ENCODE peak calls at places on chromosomes 16 and 17, in ten cellular contexts. P is transverse colon, G is NCI-H1105, Y is caudate nucleus, N is lower leg skin, F is right cardiac atrium, H is hippocampal formation, T is HuH-7.5, V is sigmoid colon, I is HS-5. S is an unnamed sample.

GRCh38 chr16:10569629-10570028 is 10.8 kb downstream of the EMP2 start:
- DNase-seq in Y (no peak), G (no peak), T (no peak), V (no peak), I (no peak), H (no peak), N (no peak), F (no peak), P (no peak), S (no peak)

GRCh38 chr16:77298638-77299360 is 99.6 kb downstream of the SYCE1L start:
- DNase-seq in H (no peak), N (no peak), G (no peak), P (no peak), F (peak; percentile 53), T (no peak), V (no peak), Y (no peak), I (peak; percentile 96), S (peak; percentile 73)

GRCh38 chr16:61968242-61968978 is 67.8 kb downstream of the CDH8 start:
- DNase-seq in H (no peak), F (no peak), Y (no peak), T (no peak), V (no peak), N (no peak), G (no peak), I (no peak), P (no peak), S (no peak)

GRCh38 chr16:69709456-69710084 is 16.8 kb downstream of the NQO1 start:
- DNase-seq in Y (no peak), I (peak; percentile 32), N (peak; percentile 31), T (peak; percentile 39), P (no peak), H (peak; percentile 85), V (no peak), G (peak; percentile 35), F (no peak), S (peak; percentile 75)

GRCh38 chr17:29048440-29049360 is 5.8 kb downstream of the PIPOX start:
- DNase-seq in N (no peak), F (no peak), G (no peak), V (no peak), Y (peak; percentile 20), T (no peak), H (no peak), P (no peak), I (peak; percentile 18), S (peak; percentile 22)

GRCh38 chr17:57455063-57455914 is 199.0 kb downstream of the MSI2 start:
- DNase-seq in T (no peak), F (peak; percentile 34), P (no peak), H (peak; percentile 60), V (no peak), N (no peak), I (no peak), Y (peak; percentile 43), G (no peak), S (no peak)

GRCh38 chr17:15261063-15261817 is 3.9 kb downstream of the PMP22 start:
- DNase-seq in I (no peak), G (peak; percentile 6), V (peak; percentile 84), N (peak; percentile 89), F (peak; percentile 70), T (peak; percentile 64), Y (peak; percentile 67), H (peak; percentile 49), P (peak; percentile 49), S (peak; percentile 76)

GRCh38 chr16:29899516-29900101 is at the start of gene SEZ6L2:
- DNase-seq in N (no peak), I (peak; percentile 79), T (peak; percentile 92), H (peak; percentile 80), V (no peak), F (peak; percentile 51), Y (peak; percentile 76), P (peak; percentile 86), G (peak; percentile 93), S (peak; percentile 95)

GRCh38 chr17:56577810-56578209 is 15.7 kb upstream of the NOG start:
- DNase-seq in F (no peak), I (no peak), Y (peak; percentile 23), N (no peak), G (no peak), V (no peak), P (no peak), H (no peak), T (no peak), S (no peak)

GRCh38 chr16:73047221-73047535 is 750 bp downstream of the ZFHX3 start:
- DNase-seq in P (no peak), Y (no peak), F (no peak), N (no peak), T (no peak), H (no peak), I (peak; percentile 86), G (no peak), V (no peak), S (no peak)

GRCh38 chr16:19167710-19168172 is 299 bp upstream of the SYT17 start:
- DNase-seq in Y (peak; percentile 45), G (peak; percentile 57), I (peak; percentile 8), H (peak; percentile 40), T (peak; percentile 70), F (peak; percentile 78), V (no peak), P (peak; percentile 83), N (peak; percentile 91), S (peak; percentile 92)

GRCh38 chr17:17785407-17785806 is 51.4 kb downstream of the SREBF1 start:
- DNase-seq in F (no peak), H (no peak), I (no peak), G (no peak), Y (peak; percentile 32), V (no peak), T (no peak), P (no peak), N (no peak), S (no peak)

GRCh38 chr16:49520684-49521083 is 147.1 kb downstream of the C16orf78 start:
- DNase-seq in H (no peak), Y (no peak), P (no peak), N (no peak), F (no peak), I (no peak), T (no peak), V (no peak), G (peak; percentile 32), S (no peak)

GRCh38 chr17:82256242-82256894 is 17.1 kb downstream of the CSNK1D start:
- DNase-seq in F (no peak), G (no peak), T (no peak), H (no peak), P (no peak), N (no peak), V (no peak), Y (no peak), I (no peak), S (no peak)

GRCh38 chr17:37786481-37786880 is 41.6 kb upstream of the HNF1B start:
- DNase-seq in T (no peak), F (no peak), G (no peak), I (no peak), Y (no peak), V (no peak), H (no peak), N (no peak), P (no peak), S (no peak)

GRCh38 chr17:69773081-69773480 is 301.9 kb upstream of the KCNJ16 start:
- DNase-seq in P (no peak), Y (no peak), H (no peak), N (no peak), T (no peak), G (peak; percentile 69), I (no peak), V (no peak), F (no peak), S (no peak)

GRCh38 chr16:31243734-31244670 is 15.8 kb upstream of the ITGAM start:
- DNase-seq in Y (no peak), G (no peak), P (no peak), T (no peak), H (peak; percentile 5), I (no peak), N (no peak), V (no peak), F (no peak), S (no peak)

GRCh38 chr17:51250314-51250840 is 9.5 kb downstream of the MBTD1 start:
- DNase-seq in I (no peak), V (no peak), F (no peak), Y (no peak), G (no peak), N (no peak), T (no peak), P (no peak), H (no peak), S (no peak)

S was measured in hepatocyte.